ENCODE peak calls at places on chromosomes 16 and 17, in five cellular contexts. F is heart right ventricle; P is CD4-positive, CD25-positive, alpha-beta regulatory T cell; D is NCI-H345; W is GM04504. N is an unnamed sample.

GRCh38 chr17:17904171-17905035 is 67.6 kb upstream of the SREBF1 start:
- DNase-seq in F (no peak), W (no peak), D (no peak), P (no peak), N (no peak)

GRCh38 chr16:69073181-69073669 is 32.2 kb upstream of the HAS3 start:
- DNase-seq in P (no peak), D (no peak), W (peak), F (no peak), N (no peak)

GRCh38 chr16:55773859-55774549 is 58.9 kb downstream of the CES1 start:
- DNase-seq in D (no peak), P (no peak), W (no peak), F (no peak), N (no peak)

GRCh38 chr17:79790805-79791353 is 6.0 kb downstream of the CBX8 start:
- DNase-seq in P (no peak), D (no peak), W (no peak), F (no peak), N (no peak)

GRCh38 chr17:62706598-62707424 is 79.3 kb downstream of the MRC2 start:
- DNase-seq in P (no peak), W (no peak), F (no peak), D (no peak), N (no peak)

GRCh38 chr16:70715860-70716357 is 30.1 kb upstream of the MTSS2 start:
- DNase-seq in F (no peak), W (no peak), D (no peak), P (no peak), N (no peak)

GRCh38 chr17:48814504-48814903 is 2.5 kb downstream of the TTLL6 start:
- DNase-seq in D (peak), F (peak), P (peak), W (no peak), N (peak)

GRCh38 chr16:69762843-69763556 is 868 bp downstream of the WWP2 start:
- DNase-seq in F (no peak), W (no peak), D (no peak), P (peak), N (peak)

GRCh38 chr16:53429221-53429943 is 4.9 kb upstream of the RBL2 start:
- DNase-seq in D (no peak), W (peak), F (no peak), P (no peak), N (no peak)

GRCh38 chr17:40371261-40371929 is 6.9 kb upstream of the GJD3 start:
- DNase-seq in P (peak), D (peak), W (no peak), F (no peak), N (peak)

GRCh38 chr17:81710514-81711308 is 1.4 kb upstream of the SLC25A10 start:
- DNase-seq in W (no peak), P (peak), D (no peak), F (no peak), N (no peak)

GRCh38 chr17:64032081-64032480 is 11.6 kb upstream of the ICAM2 start:
- DNase-seq in W (no peak), P (no peak), F (no peak), D (no peak), N (no peak)

GRCh38 chr16:69494993-69495392 is 70.6 kb downstream of the CYB5B start:
- DNase-seq in W (no peak), D (no peak), F (no peak), P (peak), N (no peak)

GRCh38 chr17:62895650-62896301 is 70.3 kb upstream of the TANC2 start:
- DNase-seq in W (no peak), P (no peak), F (no peak), D (no peak), N (no peak)

GRCh38 chr16:71855937-71856662 is 10.3 kb downstream of the ATXN1L start:
- DNase-seq in D (no peak), P (peak), W (no peak), F (no peak), N (peak)

GRCh38 chr17:45225964-45226530 is 4.4 kb downstream of the FMNL1 start:
- DNase-seq in F (peak), W (no peak), P (peak), D (no peak), N (peak)

N was measured in central memory CD4-positive, alpha-beta T cell.